ENCODE peak calls at places on chromosome 18, in ten cellular contexts. E is sigmoid colon; L is astrocyte of the spinal cord; I is HCT116; O is brain microvascular endothelial cell; D is heart right ventricle; P is AG10803; R is A549; M is retinal pigment epithelial cell; K is CD8-positive, alpha-beta T cell. Z is an unnamed sample.

GRCh38 chr18:73093687-73094250 is 226.0 kb upstream of the NETO1 start:
- DNase-seq in E (no peak), L (no peak), I (no peak), O (no peak), D (no peak), P (peak; percentile 12), R (no peak), M (no peak), K (no peak), Z (no peak)

GRCh38 chr18:47985837-47986236 is 55.4 kb upstream of the SMAD2 start:
- DNase-seq in E (no peak), L (no peak), I (no peak), O (no peak), D (no peak), P (no peak), R (no peak), M (no peak), K (no peak), Z (no peak)

GRCh38 chr18:48467231-48467630 is 58.0 kb upstream of the ZBTB7C start:
- DNase-seq in E (no peak), L (no peak), I (no peak), O (no peak), D (no peak), P (no peak), R (no peak), M (no peak), K (no peak), Z (no peak)

GRCh38 chr18:26415041-26415440 is 133.3 kb downstream of the KCTD1 start:
- DNase-seq in E (no peak), L (no peak), I (no peak), O (no peak), D (no peak), P (peak; percentile 43), R (no peak), M (no peak), K (no peak), Z (no peak)

GRCh38 chr18:31555971-31556747 is 35.5 kb upstream of the TTR start:
- DNase-seq in E (no peak), L (peak; percentile 80), I (peak; percentile 71), O (peak; percentile 71), D (peak; percentile 29), P (peak; percentile 61), R (peak; percentile 25), M (peak; percentile 37), K (peak; percentile 32), Z (peak; percentile 88)

GRCh38 chr18:40249390-40250080 is 1705.5 kb upstream of the PIK3C3 start:
- DNase-seq in E (no peak), L (peak; percentile 42), I (no peak), O (no peak), D (no peak), P (no peak), R (no peak), M (no peak), K (no peak), Z (peak; percentile 15)

GRCh38 chr18:39325973-39326372 is 1760.4 kb upstream of the CELF4 start:
- DNase-seq in E (no peak), L (no peak), I (no peak), O (no peak), D (no peak), P (no peak), R (no peak), M (no peak), K (no peak), Z (no peak)

GRCh38 chr18:21260621-21261020 is 18.6 kb downstream of the GREB1L start:
- DNase-seq in E (no peak), L (no peak), I (no peak), O (no peak), D (no peak), P (no peak), R (no peak), M (no peak), K (no peak), Z (no peak)

DNA sequence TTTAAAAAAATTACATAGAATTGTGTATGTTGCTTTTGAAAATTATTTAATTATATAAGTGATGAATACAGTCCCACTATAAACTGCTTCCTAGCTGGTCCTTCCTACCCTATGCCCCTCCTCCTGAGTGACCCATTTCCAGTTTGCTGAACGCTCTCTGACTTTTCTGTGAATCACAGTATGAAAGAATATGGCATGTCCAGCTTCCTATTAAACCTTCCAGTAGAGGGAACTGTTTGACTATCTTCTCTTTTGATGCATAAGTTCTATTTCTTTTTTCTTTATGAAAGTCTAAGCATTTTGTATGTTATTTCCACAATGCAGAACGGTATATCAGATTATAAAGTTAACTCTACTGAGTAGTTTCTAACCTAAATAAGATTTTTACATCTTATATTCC is 41.3 kb downstream of the PSMG2 start:
- DNase-seq in E (no peak), L (peak; percentile 76), I (peak; percentile 42), O (peak; percentile 35), D (no peak), P (peak; percentile 75), R (peak; percentile 52), M (no peak), K (no peak), Z (peak; percentile 85)
- TF ChIP-seq CTCF in E (peak; percentile 41), L (peak; percentile 61), I (peak; percentile 66), O (peak; percentile 56), D (peak; percentile 12), P (peak; percentile 77), R (peak; percentile 62), M (peak; percentile 64), K (peak; percentile 51), Z (peak; percentile 67)

GRCh38 chr18:76487782-76488181 is 7.3 kb downstream of the ZNF516 start:
- DNase-seq in E (no peak), L (no peak), I (no peak), O (no peak), D (no peak), P (no peak), R (no peak), M (no peak), K (no peak), Z (no peak)

GRCh38 chr18:76487076-76487475 is 8.0 kb downstream of the ZNF516 start:
- DNase-seq in E (no peak), L (no peak), I (no peak), O (no peak), D (no peak), P (no peak), R (no peak), M (no peak), K (no peak), Z (no peak)

GRCh38 chr18:76489081-76489480 is 6.0 kb downstream of the ZNF516 start:
- DNase-seq in E (no peak), L (no peak), I (no peak), O (no peak), D (no peak), P (no peak), R (no peak), M (no peak), K (no peak), Z (no peak)

GRCh38 chr18:76486600-76486999 is 8.4 kb downstream of the ZNF516 start:
- DNase-seq in E (no peak), L (no peak), I (no peak), O (no peak), D (no peak), P (no peak), R (no peak), M (no peak), K (no peak), Z (no peak)

DNA sequence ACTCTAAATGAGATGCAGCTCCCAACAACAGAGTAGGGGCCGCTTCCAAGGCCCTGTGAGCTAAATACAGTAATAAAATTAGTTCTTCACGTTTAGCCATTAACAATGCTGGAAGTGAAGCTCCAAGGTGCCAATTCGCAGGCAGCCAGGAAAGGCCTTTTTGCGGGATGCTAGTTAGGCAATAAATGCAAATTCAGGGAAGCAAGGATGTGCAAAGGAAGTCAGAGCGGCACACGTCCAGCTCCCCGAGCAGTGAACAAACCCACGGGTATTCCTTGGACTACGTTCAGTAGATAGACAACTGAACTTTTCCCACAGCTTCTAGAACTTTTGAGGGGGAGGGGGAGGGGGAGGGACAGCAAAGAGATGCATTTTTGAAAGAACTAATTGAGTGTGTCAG is 6.9 kb downstream of the ZNF516 start:
- DNase-seq in E (no peak), L (peak; percentile 34), I (no peak), O (peak; percentile 7), D (no peak), P (peak; percentile 78), R (no peak), M (no peak), K (no peak), Z (peak; percentile 54)
- H3K4me3 ChIP-seq in E (peak overlapping the region; percentile 8), L (no peak overlapping the region), I (no peak overlapping the region), O (no peak overlapping the region), D (no peak overlapping the region), P (peak overlapping the region; percentile 4), R (no peak overlapping the region), M (no peak overlapping the region), K (no peak overlapping the region), Z (no peak overlapping the region)

GRCh38 chr18:23207191-23207955 is 72.1 kb downstream of the CABLES1 start:
- DNase-seq in E (no peak), L (peak; percentile 54), I (peak; percentile 8), O (peak; percentile 36), D (no peak), P (no peak), R (no peak), M (no peak), K (no peak), Z (peak; percentile 23)
- TF ChIP-seq CTCF in E (no peak), L (peak; percentile 52), I (peak; percentile 86), O (peak; percentile 63), D (no peak), P (peak; percentile 16), R (no peak), M (peak; percentile 50), K (no peak), Z (peak; percentile 51)

GRCh38 chr18:77400561-77400960 is 150.9 kb downstream of the GALR1 start:
- DNase-seq in E (no peak), L (no peak), I (no peak), O (no peak), D (no peak), P (no peak), R (no peak), M (no peak), K (no peak), Z (no peak)
- H3K4me3 ChIP-seq in E (no peak overlapping the region), L (no peak overlapping the region), I (no peak overlapping the region), O (no peak overlapping the region), D (no peak overlapping the region), P (no peak overlapping the region), R (no peak overlapping the region), M (no peak overlapping the region), K (no peak overlapping the region), Z (no peak overlapping the region)

DNA sequence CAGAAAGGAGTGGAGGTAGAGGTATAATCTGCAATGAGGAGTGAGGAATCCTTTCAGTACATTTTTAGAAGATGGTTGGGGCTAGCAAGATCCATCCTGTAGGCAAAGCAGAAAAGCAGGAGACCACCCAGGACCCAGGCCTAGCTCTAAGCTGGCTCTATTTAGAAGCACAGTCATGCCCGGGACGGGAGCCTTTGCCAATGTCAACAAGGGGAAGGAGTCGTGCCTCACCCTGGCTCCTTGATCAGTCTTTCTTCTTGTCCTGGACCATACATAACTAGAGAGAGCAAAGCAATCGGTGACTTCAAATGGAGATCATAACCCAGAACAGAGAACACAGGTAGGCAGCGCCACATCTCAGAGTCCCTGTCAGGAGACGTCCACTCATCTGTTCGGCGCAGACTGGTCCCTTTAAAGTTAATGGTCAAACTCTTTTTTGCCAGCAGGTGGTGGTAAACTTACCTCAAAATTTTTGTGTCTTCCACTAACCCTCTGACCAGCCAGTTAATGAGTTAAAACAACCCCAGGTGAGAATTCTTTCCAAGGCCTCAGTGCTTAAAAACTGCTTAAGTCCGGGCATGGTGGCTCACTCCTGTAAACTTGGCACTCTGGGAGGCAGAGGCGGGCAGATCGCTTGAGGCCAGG is 8.0 kb downstream of the MC5R start:
- DNase-seq in E (no peak), L (no peak), I (peak; percentile 13), O (no peak), D (no peak), P (no peak), R (no peak), M (no peak), K (no peak), Z (no peak)
- TF ChIP-seq CTCF in E (no peak), L (no peak), I (peak; percentile 49), O (no peak), D (no peak), P (no peak), R (no peak), M (peak; percentile 3), K (no peak), Z (no peak)

Z was measured in choroid plexus epithelial cell.